ENCODE peak calls at places on chromosomes 11 and 22, in eight cellular contexts. J is hepatocyte; Z is naive thymus-derived CD8-positive, alpha-beta T cell; M is EH; A is lower leg skin; P is GM23338; G is head of caudate nucleus; K is brain microvascular endothelial cell. Q is an unnamed sample.

GRCh38 chr11:64340671-64341335 is 799 bp downstream of the CCDC88B start:
- DNase-seq in J (peak; percentile 34), Z (peak; percentile 77), M (no peak), A (no peak), P (peak; percentile 90), G (no peak), K (no peak), Q (no peak)

GRCh38 chr11:122343247-122343646 is 227.2 kb upstream of the BLID start:
- DNase-seq in J (no peak), Z (no peak), M (peak; percentile 70), A (no peak), P (no peak), G (no peak), K (no peak), Q (no peak)

GRCh38 chr22:46803031-46803880 is 40.8 kb downstream of the TBC1D22A start:
- DNase-seq in J (peak; percentile 78), Z (peak; percentile 72), M (peak; percentile 14), A (no peak), P (peak; percentile 83), G (peak; percentile 41), K (no peak), Q (peak; percentile 32)

GRCh38 chr11:119835804-119836203 is 106.8 kb upstream of the NECTIN1 start:
- DNase-seq in J (no peak), Z (no peak), M (no peak), A (no peak), P (no peak), G (no peak), K (no peak), Q (no peak)

GRCh38 chr11:10305262-10305963 is 540 bp downstream of the ADM start:
- DNase-seq in J (peak; percentile 78), Z (no peak), M (peak; percentile 35), A (no peak), P (peak; percentile 51), G (peak; percentile 30), K (peak; percentile 27), Q (no peak)

GRCh38 chr11:117271208-117271607 is 19.9 kb upstream of the BACE1-AS start:
- DNase-seq in J (no peak), Z (no peak), M (no peak), A (no peak), P (no peak), G (no peak), K (no peak), Q (no peak)

GRCh38 chr11:126129681-126130671 is 67.3 kb upstream of the CDON start:
- DNase-seq in J (no peak), Z (no peak), M (no peak), A (no peak), P (no peak), G (no peak), K (no peak), Q (no peak)

GRCh38 chr11:97110376-97110775 is 720.6 kb downstream of the JRKL start:
- DNase-seq in J (no peak), Z (no peak), M (no peak), A (no peak), P (no peak), G (no peak), K (no peak), Q (no peak)

GRCh38 chr11:132423266-132423665 is 1052.9 kb downstream of the NTM start:
- DNase-seq in J (no peak), Z (no peak), M (no peak), A (no peak), P (no peak), G (no peak), K (no peak), Q (no peak)

GRCh38 chr11:130580372-130580771 is 131.9 kb downstream of the ADAMTS15 start:
- DNase-seq in J (no peak), Z (no peak), M (peak; percentile 95), A (no peak), P (peak; percentile 49), G (peak; percentile 43), K (peak; percentile 94), Q (peak; percentile 21)

GRCh38 chr11:12159351-12160099 is 49.1 kb downstream of the MICAL2 start:
- DNase-seq in J (peak; percentile 59), Z (no peak), M (peak; percentile 95), A (no peak), P (no peak), G (no peak), K (peak; percentile 77), Q (no peak)

GRCh38 chr11:70775386-70775785 is 377.1 kb downstream of the CTTN start:
- DNase-seq in J (no peak), Z (no peak), M (no peak), A (no peak), P (no peak), G (no peak), K (no peak), Q (no peak)

GRCh38 chr22:31313366-31314147 is 21.3 kb upstream of the PIK3IP1 start:
- DNase-seq in J (peak; percentile 81), Z (peak; percentile 64), M (peak; percentile 62), A (peak; percentile 81), P (peak; percentile 95), G (peak; percentile 74), K (peak; percentile 62), Q (peak; percentile 40)

GRCh38 chr11:15969281-15969680 is 387.1 kb downstream of the SOX6 start:
- DNase-seq in J (peak; percentile 68), Z (no peak), M (peak; percentile 86), A (peak; percentile 52), P (no peak), G (peak; percentile 20), K (peak; percentile 88), Q (no peak)

GRCh38 chr11:85590848-85591483 is 36.2 kb downstream of the DLG2 start:
- DNase-seq in J (peak; percentile 41), Z (no peak), M (peak; percentile 59), A (no peak), P (peak; percentile 72), G (no peak), K (peak; percentile 2), Q (peak; percentile 35)

GRCh38 chr11:126311464-126312291 is 7.8 kb downstream of the DCPS start:
- DNase-seq in J (no peak), Z (no peak), M (no peak), A (no peak), P (no peak), G (no peak), K (no peak), Q (no peak)

GRCh38 chr11:128210148-128210940 is 377.0 kb downstream of the ETS1 start:
- DNase-seq in J (peak; percentile 84), Z (no peak), M (peak; percentile 94), A (peak; percentile 76), P (peak; percentile 47), G (no peak), K (peak; percentile 94), Q (peak; percentile 98)

GRCh38 chr11:117011541-117011908 is 86.7 kb downstream of the SIK3 start:
- DNase-seq in J (no peak), Z (no peak), M (no peak), A (no peak), P (no peak), G (no peak), K (peak; percentile 73), Q (no peak)

GRCh38 chr22:25895678-25896077 is 153.7 kb downstream of the MYO18B start:
- DNase-seq in J (no peak), Z (no peak), M (no peak), A (no peak), P (no peak), G (no peak), K (no peak), Q (no peak)

GRCh38 chr11:6563667-6564066 is 39.7 kb downstream of the RRP8 start:
- DNase-seq in J (no peak), Z (peak; percentile 8), M (no peak), A (no peak), P (no peak), G (no peak), K (no peak), Q (no peak)

GRCh38 chr11:113705871-113706654 is at the start of gene TMPRSS5:
- DNase-seq in J (no peak), Z (no peak), M (no peak), A (no peak), P (no peak), G (peak; percentile 73), K (no peak), Q (no peak)

GRCh38 chr22:32745996-32746322 is 55.5 kb upstream of the TIMP3 start:
- DNase-seq in J (no peak), Z (no peak), M (no peak), A (no peak), P (no peak), G (no peak), K (no peak), Q (no peak)

GRCh38 chr11:101363706-101364275 is 220.0 kb downstream of the TRPC6 start:
- DNase-seq in J (no peak), Z (no peak), M (no peak), A (no peak), P (no peak), G (no peak), K (no peak), Q (no peak)

GRCh38 chr22:40161182-40161581 is 16.5 kb upstream of the TNRC6B start:
- DNase-seq in J (no peak), Z (no peak), M (no peak), A (no peak), P (no peak), G (no peak), K (no peak), Q (no peak)

GRCh38 chr11:109150603-109151002 is 271.4 kb upstream of the C11orf87 start:
- DNase-seq in J (no peak), Z (no peak), M (no peak), A (no peak), P (peak; percentile 9), G (no peak), K (no peak), Q (no peak)

GRCh38 chr11:91446267-91446666 is 778.4 kb upstream of the FAT3 start:
- DNase-seq in J (no peak), Z (no peak), M (no peak), A (no peak), P (no peak), G (no peak), K (no peak), Q (no peak)

GRCh38 chr11:31806186-31806943 is 4.8 kb downstream of the PAX6 start:
- DNase-seq in J (no peak), Z (no peak), M (no peak), A (no peak), P (peak; percentile 51), G (no peak), K (no peak), Q (no peak)

GRCh38 chr11:44036811-44037657 is 10.7 kb upstream of the ACCSL start:
- DNase-seq in J (peak; percentile 91), Z (no peak), M (peak; percentile 83), A (peak; percentile 66), P (peak; percentile 96), G (peak; percentile 78), K (peak; percentile 90), Q (peak; percentile 61)

GRCh38 chr11:113778111-113778910 is 1.3 kb upstream of the CLDN25 start:
- DNase-seq in J (peak; percentile 43), Z (no peak), M (peak; percentile 46), A (peak; percentile 37), P (no peak), G (peak; percentile 35), K (peak; percentile 16), Q (no peak)

GRCh38 chr11:19093976-19094375 is 23.0 kb upstream of the ZDHHC13 start:
- DNase-seq in J (no peak), Z (no peak), M (peak; percentile 73), A (no peak), P (no peak), G (no peak), K (no peak), Q (no peak)

GRCh38 chr11:62472063-62472884 is 53.4 kb downstream of the SCGB1A1 start:
- DNase-seq in J (peak; percentile 68), Z (no peak), M (peak; percentile 76), A (no peak), P (no peak), G (no peak), K (no peak), Q (peak; percentile 59)

GRCh38 chr11:76639621-76640020 is 30.9 kb downstream of the LRRC32 start:
- DNase-seq in J (no peak), Z (no peak), M (no peak), A (no peak), P (no peak), G (no peak), K (no peak), Q (no peak)

GRCh38 chr11:120532082-120532481 is 20.5 kb downstream of the GRIK4 start:
- DNase-seq in J (no peak), Z (no peak), M (no peak), A (no peak), P (no peak), G (no peak), K (no peak), Q (no peak)

GRCh38 chr11:14254533-14255530 is 104.2 kb downstream of the RRAS2 start:
- DNase-seq in J (no peak), Z (no peak), M (no peak), A (no peak), P (no peak), G (no peak), K (no peak), Q (no peak)